ENCODE peak calls at places on chromosomes 12 and 14, in four cellular contexts. One of them, this sample, is unnamed.

GRCh38 chr12:32399373-32400113 is at the start of gene FGD4:
- DNase-seq in tibial nerve: peak; percentile 69
- DNase-seq in breast epithelium: peak; percentile 88
- DNase-seq in WERI-Rb-1: peak; percentile 87
- DNase-seq in this sample: peak; percentile 91

GRCh38 chr14:32727827-32728226 is 210.9 kb upstream of the NPAS3 start:
- DNase-seq in tibial nerve: no peak
- DNase-seq in WERI-Rb-1: no peak
- DNase-seq in breast epithelium: no peak
- DNase-seq in this sample: no peak

GRCh38 chr14:58918066-58918465 is 270.4 kb upstream of the DAAM1 start:
- DNase-seq in WERI-Rb-1: no peak
- DNase-seq in breast epithelium: no peak
- DNase-seq in tibial nerve: no peak
- DNase-seq in this sample: no peak

GRCh38 chr12:122005252-122005651 is 16.4 kb upstream of the BCL7A start:
- DNase-seq in breast epithelium: no peak
- DNase-seq in tibial nerve: no peak
- DNase-seq in WERI-Rb-1: no peak
- DNase-seq in this sample: no peak

GRCh38 chr14:86766469-86766868 is 1226.5 kb downstream of the GALC start:
- DNase-seq in WERI-Rb-1: no peak
- DNase-seq in tibial nerve: no peak
- DNase-seq in breast epithelium: no peak
- DNase-seq in this sample: no peak

GRCh38 chr12:26530461-26530860 is 302.5 kb downstream of the ITPR2 start:
- DNase-seq in tibial nerve: no peak
- DNase-seq in breast epithelium: no peak
- DNase-seq in WERI-Rb-1: no peak
- DNase-seq in this sample: no peak

GRCh38 chr12:56338643-56339422 is at the start of gene IL23A:
- DNase-seq in breast epithelium: no peak
- DNase-seq in WERI-Rb-1: no peak
- DNase-seq in tibial nerve: no peak
- DNase-seq in this sample: no peak

GRCh38 chr12:52395761-52396434 is 10.2 kb downstream of the KRT82 start:
- DNase-seq in breast epithelium: no peak
- DNase-seq in WERI-Rb-1: peak; percentile 41
- DNase-seq in tibial nerve: peak; percentile 44
- DNase-seq in this sample: no peak

GRCh38 chr14:72104011-72104613 is 171.9 kb downstream of the RGS6 start:
- DNase-seq in tibial nerve: no peak
- DNase-seq in WERI-Rb-1: peak; percentile 54
- DNase-seq in breast epithelium: no peak
- DNase-seq in this sample: no peak

GRCh38 chr12:14995583-14996425 is 23.0 kb downstream of the PDE6H start:
- DNase-seq in WERI-Rb-1: no peak
- DNase-seq in tibial nerve: no peak
- DNase-seq in breast epithelium: no peak
- DNase-seq in this sample: no peak

GRCh38 chr12:75589801-75590200 is 78.4 kb upstream of the KRR1 start:
- DNase-seq in tibial nerve: no peak
- DNase-seq in breast epithelium: no peak
- DNase-seq in WERI-Rb-1: no peak
- DNase-seq in this sample: no peak

GRCh38 chr12:132700212-132700913 is 10.3 kb upstream of the PGAM5 start:
- DNase-seq in tibial nerve: no peak
- DNase-seq in WERI-Rb-1: no peak
- DNase-seq in breast epithelium: no peak
- DNase-seq in this sample: no peak

GRCh38 chr12:44779766-44780165 is 96.3 kb downstream of the NELL2 start:
- DNase-seq in tibial nerve: no peak
- DNase-seq in WERI-Rb-1: no peak
- DNase-seq in breast epithelium: no peak
- DNase-seq in this sample: no peak

GRCh38 chr14:39593339-39593738 is 161.1 kb upstream of the FBXO33 start:
- DNase-seq in WERI-Rb-1: no peak
- DNase-seq in tibial nerve: no peak
- DNase-seq in breast epithelium: no peak
- DNase-seq in this sample: no peak

GRCh38 chr12:123092866-123093265 is 58.0 kb downstream of the PITPNM2 start:
- DNase-seq in tibial nerve: no peak
- DNase-seq in WERI-Rb-1: no peak
- DNase-seq in breast epithelium: no peak
- DNase-seq in this sample: no peak

GRCh38 chr14:69002069-69002468 is 23.0 kb upstream of the ACTN1 start:
- DNase-seq in tibial nerve: no peak
- DNase-seq in WERI-Rb-1: peak; percentile 31
- DNase-seq in breast epithelium: no peak
- DNase-seq in this sample: no peak

GRCh38 chr12:13153180-13153579 is 43.3 kb upstream of the EMP1 start:
- DNase-seq in breast epithelium: no peak
- DNase-seq in WERI-Rb-1: no peak
- DNase-seq in tibial nerve: no peak
- DNase-seq in this sample: no peak

GRCh38 chr12:13183621-13184020 is 12.9 kb upstream of the EMP1 start:
- DNase-seq in breast epithelium: no peak
- DNase-seq in tibial nerve: no peak
- DNase-seq in WERI-Rb-1: no peak
- DNase-seq in this sample: no peak

GRCh38 chr14:37594916-37595808 is at the start of the genes FOXA1 and TTC6:
- DNase-seq in WERI-Rb-1: peak; percentile 30
- DNase-seq in breast epithelium: peak; percentile 88
- DNase-seq in tibial nerve: no peak
- DNase-seq in this sample: no peak

GRCh38 chr14:24422261-24422660 is 7.2 kb downstream of the CBLN3 start:
- DNase-seq in WERI-Rb-1: no peak
- DNase-seq in breast epithelium: no peak
- DNase-seq in tibial nerve: no peak
- DNase-seq in this sample: no peak

GRCh38 chr14:32480337-32480736 is 151.2 kb downstream of the AKAP6 start:
- DNase-seq in WERI-Rb-1: no peak
- DNase-seq in tibial nerve: no peak
- DNase-seq in breast epithelium: no peak
- DNase-seq in this sample: no peak

GRCh38 chr12:108689314-108690190 is 41.8 kb downstream of the CORO1C start:
- DNase-seq in WERI-Rb-1: no peak
- DNase-seq in tibial nerve: no peak
- DNase-seq in breast epithelium: no peak
- DNase-seq in this sample: peak; percentile 71

GRCh38 chr12:122166422-122167327 is 7.3 kb downstream of the IL31 start:
- DNase-seq in breast epithelium: no peak
- DNase-seq in WERI-Rb-1: peak; percentile 67
- DNase-seq in tibial nerve: no peak
- DNase-seq in this sample: no peak

GRCh38 chr14:22544881-22545420 is 44.1 kb downstream of the DAD1 start:
- DNase-seq in WERI-Rb-1: no peak
- DNase-seq in tibial nerve: no peak
- DNase-seq in breast epithelium: no peak
- DNase-seq in this sample: no peak

GRCh38 chr12:33438890-33439586 is 581 bp downstream of the SYT10 start:
- DNase-seq in tibial nerve: no peak
- DNase-seq in WERI-Rb-1: no peak
- DNase-seq in breast epithelium: no peak
- DNase-seq in this sample: no peak

GRCh38 chr14:73997944-73998451 is 21.1 kb downstream of the ENTPD5 start:
- DNase-seq in tibial nerve: no peak
- DNase-seq in breast epithelium: no peak
- DNase-seq in WERI-Rb-1: no peak
- DNase-seq in this sample: no peak

GRCh38 chr12:11718768-11719253 is 69.3 kb downstream of the ETV6 start:
- DNase-seq in tibial nerve: no peak
- DNase-seq in WERI-Rb-1: peak; percentile 11
- DNase-seq in breast epithelium: no peak
- DNase-seq in this sample: no peak

GRCh38 chr14:22379727-22380126 is 209.3 kb downstream of the DAD1 start:
- DNase-seq in tibial nerve: no peak
- DNase-seq in breast epithelium: no peak
- DNase-seq in WERI-Rb-1: no peak
- DNase-seq in this sample: no peak

GRCh38 chr12:6376079-6376941 is 947 bp upstream of the SCNN1A start:
- DNase-seq in tibial nerve: peak; percentile 53
- DNase-seq in WERI-Rb-1: no peak
- DNase-seq in breast epithelium: peak; percentile 70
- DNase-seq in this sample: peak; percentile 66

GRCh38 chr14:73786942-73787759 is 64.5 kb upstream of the PTGR2 start:
- DNase-seq in tibial nerve: no peak
- DNase-seq in breast epithelium: no peak
- DNase-seq in WERI-Rb-1: peak; percentile 40
- DNase-seq in this sample: peak; percentile 57

GRCh38 chr12:8828514-8829127 is 6.2 kb downstream of the A2ML1 start:
- DNase-seq in breast epithelium: no peak
- DNase-seq in tibial nerve: no peak
- DNase-seq in WERI-Rb-1: no peak
- DNase-seq in this sample: no peak

GRCh38 chr12:8827551-8828347 is 5.3 kb downstream of the A2ML1 start:
- DNase-seq in WERI-Rb-1: no peak
- DNase-seq in tibial nerve: no peak
- DNase-seq in breast epithelium: peak; percentile 62
- DNase-seq in this sample: no peak

GRCh38 chr12:8822298-8822697 is at the start of gene A2ML1:
- DNase-seq in WERI-Rb-1: no peak
- DNase-seq in breast epithelium: no peak
- DNase-seq in tibial nerve: no peak
- DNase-seq in this sample: no peak

GRCh38 chr12:8819676-8819980 is 2.8 kb upstream of the A2ML1 start:
- DNase-seq in WERI-Rb-1: no peak
- DNase-seq in breast epithelium: no peak
- DNase-seq in tibial nerve: no peak
- DNase-seq in this sample: no peak

DNA sequence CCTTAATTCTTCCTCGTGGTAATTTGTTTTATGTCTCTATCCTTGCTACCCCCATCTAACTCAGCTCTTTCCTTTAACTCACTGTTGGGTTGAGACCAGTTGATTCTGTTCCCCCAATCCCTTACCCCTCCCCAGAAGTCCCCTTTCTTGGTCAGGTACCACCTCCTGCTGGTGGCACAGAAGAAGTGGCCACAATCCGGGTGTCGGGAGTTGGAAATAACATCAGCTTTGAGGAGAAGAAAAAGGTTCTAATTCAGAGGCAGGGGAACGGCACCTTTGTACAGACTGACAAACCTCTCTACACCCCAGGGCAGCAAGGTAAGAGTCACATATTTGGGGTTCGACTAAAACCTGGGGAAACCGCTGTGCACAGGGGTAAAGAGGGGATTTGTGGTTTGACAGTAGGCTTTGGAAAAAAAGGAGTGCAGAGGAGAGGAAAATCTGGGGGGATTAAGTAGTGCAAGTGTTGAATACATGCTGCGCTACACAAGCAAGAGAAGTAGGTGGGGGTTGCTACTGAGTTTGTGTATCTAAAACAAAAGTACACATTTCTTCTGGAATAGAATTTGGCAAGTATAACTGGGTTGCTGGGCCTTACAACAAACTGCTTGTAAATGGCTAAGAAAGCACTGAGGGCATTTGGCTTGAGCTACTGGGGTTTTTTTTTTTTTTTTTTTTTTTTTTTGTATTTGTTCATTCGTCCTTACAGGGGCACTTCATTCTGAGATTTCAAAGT is 1.3 kb downstream of the A2ML1 start:
- DNase-seq in tibial nerve: no peak
- DNase-seq in breast epithelium: no peak
- DNase-seq in WERI-Rb-1: peak; percentile 73
- DNase-seq in this sample: no peak
- H3K27ac ChIP-seq in tibial nerve: no peak overlapping the region
- H3K27ac ChIP-seq in breast epithelium: no peak overlapping the region
- H3K27ac ChIP-seq in WERI-Rb-1: no peak overlapping the region
- H3K27ac ChIP-seq in this sample: no peak overlapping the region

GRCh38 chr12:57735952-57736742 is 2.4 kb downstream of the AGAP2 start:
- DNase-seq in tibial nerve: no peak
- DNase-seq in WERI-Rb-1: peak; percentile 79
- DNase-seq in breast epithelium: no peak
- DNase-seq in this sample: no peak
- H3K27me3 ChIP-seq in tibial nerve: peaks cover 7% of the 10 kb centered on the region
- H3K27me3 ChIP-seq in WERI-Rb-1: peaks cover 20% of the 10 kb centered on the region
- H3K27me3 ChIP-seq in breast epithelium: peaks cover 17% of the 10 kb centered on the region
- H3K27me3 ChIP-seq in this sample: peaks cover 46% of the 10 kb centered on the region

GRCh38 chr14:95520346-95520745 is 3.9 kb upstream of the SYNE3 start:
- DNase-seq in WERI-Rb-1: no peak
- DNase-seq in breast epithelium: no peak
- DNase-seq in tibial nerve: no peak
- DNase-seq in this sample: no peak
- H3K4me3 ChIP-seq in WERI-Rb-1: no peak overlapping the region
- H3K4me3 ChIP-seq in breast epithelium: no peak overlapping the region
- H3K4me3 ChIP-seq in tibial nerve: no peak overlapping the region
- H3K4me3 ChIP-seq in this sample: no peak overlapping the region

GRCh38 chr14:90177537-90178189 is 78.7 kb upstream of the PSMC1 start:
- DNase-seq in tibial nerve: no peak
- DNase-seq in WERI-Rb-1: no peak
- DNase-seq in breast epithelium: no peak
- DNase-seq in this sample: no peak

GRCh38 chr14:90179809-90180779 is 76.3 kb upstream of the PSMC1 start:
- DNase-seq in WERI-Rb-1: no peak
- DNase-seq in breast epithelium: no peak
- DNase-seq in tibial nerve: no peak
- DNase-seq in this sample: no peak

GRCh38 chr14:90175631-90176030 is 80.7 kb upstream of the PSMC1 start:
- DNase-seq in WERI-Rb-1: no peak
- DNase-seq in tibial nerve: no peak
- DNase-seq in breast epithelium: no peak
- DNase-seq in this sample: no peak

GRCh38 chr14:90184094-90184493 is 72.3 kb upstream of the PSMC1 start:
- DNase-seq in breast epithelium: no peak
- DNase-seq in tibial nerve: no peak
- DNase-seq in WERI-Rb-1: no peak
- DNase-seq in this sample: no peak

GRCh38 chr14:90179357-90179756 is 77.0 kb upstream of the PSMC1 start:
- DNase-seq in tibial nerve: no peak
- DNase-seq in WERI-Rb-1: no peak
- DNase-seq in breast epithelium: no peak
- DNase-seq in this sample: no peak
- H3K27ac ChIP-seq in tibial nerve: no peak overlapping the region
- H3K27ac ChIP-seq in WERI-Rb-1: no peak overlapping the region
- H3K27ac ChIP-seq in breast epithelium: no peak overlapping the region
- H3K27ac ChIP-seq in this sample: no peak overlapping the region

This sample was measured in gastrocnemius medialis.